ENCODE peak calls at places on chromosomes 4 and X, in six cellular contexts. S is stimulated activated CD4-positive, alpha-beta T cell treated with anti-CD3 and anti-CD28 coated beads, Interleukin-2, amount 100 ng/mL, for 24 hours; Q is activated CD8-positive, alpha-beta T cell treated with anti-CD3 and anti-CD28 coated beads for 36 hours; A is NCI-H1092 treated with DMSO at 0.1 percent for 48 hours; O is natural killer cell; P is astrocyte. N is an unnamed sample.

GRCh38 chrX:42691196-42691595 is 86.8 kb downstream of the PPP1R2C start:
- DNase-seq in S (no peak), Q (no peak), A (no peak), O (no peak), P (no peak), N (no peak)

GRCh38 chrX:110215411-110215810 is 102.5 kb downstream of the AMMECR1 start:
- DNase-seq in S (no peak), Q (no peak), A (no peak), O (no peak), P (no peak), N (no peak)

GRCh38 chr4:87068591-87069021 is 133.8 kb downstream of the AFF1 start:
- DNase-seq in S (no peak), Q (no peak), A (peak), O (no peak), P (no peak), N (no peak)

GRCh38 chrX:100410901-100411801 is 1.1 kb upstream of the PCDH19 start:
- DNase-seq in S (no peak), Q (no peak), A (no peak), O (no peak), P (no peak), N (no peak)

GRCh38 chr4:52234539-52235174 is 183.6 kb downstream of the SPATA18 start:
- DNase-seq in S (no peak), Q (no peak), A (peak), O (no peak), P (no peak), N (peak)

GRCh38 chr4:184313710-184314659 is 96.3 kb upstream of the ENPP6 start:
- DNase-seq in S (no peak), Q (peak), A (no peak), O (no peak), P (no peak), N (no peak)

GRCh38 chrX:12452268-12452667 is 314.0 kb downstream of the FRMPD4 start:
- DNase-seq in S (no peak), Q (no peak), A (no peak), O (no peak), P (no peak), N (no peak)

GRCh38 chr4:159495515-159496236 is 392.8 kb downstream of the RAPGEF2 start:
- DNase-seq in S (no peak), Q (no peak), A (no peak), O (no peak), P (peak), N (no peak)

GRCh38 chr4:7032591-7032990 is 10.6 kb upstream of the TADA2B start:
- DNase-seq in S (no peak), Q (no peak), A (no peak), O (no peak), P (no peak), N (no peak)

GRCh38 chrX:1391707-1392375 is at the start of gene SLC25A6:
- DNase-seq in S (peak), Q (peak), A (no peak), O (peak), P (peak), N (no peak)

GRCh38 chr4:94390804-94391410 is 48.3 kb upstream of the HPGDS start:
- DNase-seq in S (peak), Q (peak), A (peak), O (no peak), P (no peak), N (no peak)

GRCh38 chr4:52369649-52370048 is 289.5 kb downstream of the USP46 start:
- DNase-seq in S (no peak), Q (no peak), A (no peak), O (no peak), P (no peak), N (no peak)

GRCh38 chr4:38837849-38838248 is 18.8 kb downstream of the TLR6 start:
- DNase-seq in S (no peak), Q (no peak), A (no peak), O (no peak), P (peak), N (no peak)

GRCh38 chr4:2803624-2804448 is 11.0 kb downstream of the SH3BP2 start:
- DNase-seq in S (no peak), Q (no peak), A (no peak), O (no peak), P (no peak), N (no peak)

GRCh38 chr4:6423575-6423974 is 48.8 kb downstream of the PPP2R2C start:
- DNase-seq in S (no peak), Q (no peak), A (no peak), O (no peak), P (no peak), N (no peak)

GRCh38 chrX:154002215-154002719 is 17.4 kb downstream of the IRAK1 start:
- DNase-seq in S (peak), Q (peak), A (peak), O (peak), P (peak), N (peak)

N was measured in NCI-H146.